ENCODE peak calls at places on chromosomes 13 and 19, in six cellular contexts. B is hypothalamus, L is left cardiac atrium, M is iris pigment epithelial cell, U is germinal center, W is activated gamma-delta T cell treated with Interleukin-2 at 50 U/mL for 16 hours. Q is an unnamed sample.

GRCh38 chr19:43618921-43619261 is 538 bp downstream of the ZNF428 start:
- DNase-seq in M (no peak), L (no peak), U (peak; percentile 66), B (no peak), W (no peak), Q (no peak)

GRCh38 chr13:23752111-23753001 is 136.8 kb downstream of the MIPEP start:
- DNase-seq in M (peak; percentile 59), B (no peak), L (no peak), U (no peak), W (no peak), Q (no peak)

GRCh38 chr19:56170261-56170660 is 5.5 kb upstream of the GALP start:
- DNase-seq in U (no peak), W (no peak), M (peak; percentile 52), L (no peak), B (peak; percentile 14), Q (peak; percentile 85)

GRCh38 chr19:57103573-57104277 is 16.1 kb upstream of the USP29 start:
- DNase-seq in M (peak; percentile 62), L (peak; percentile 49), B (no peak), U (peak; percentile 79), W (peak; percentile 58), Q (peak; percentile 37)

GRCh38 chr13:97114696-97115095 is 107.4 kb upstream of the MBNL2 start:
- DNase-seq in B (no peak), W (no peak), L (no peak), U (no peak), M (no peak), Q (no peak)

GRCh38 chr19:42023121-42023942 is 29.3 kb upstream of the ATP1A3 start:
- DNase-seq in B (no peak), L (no peak), U (peak; percentile 28), M (peak; percentile 24), W (no peak), Q (peak; percentile 9)

GRCh38 chr19:31119951-31120690 is 229.1 kb downstream of the TSHZ3 start:
- DNase-seq in U (no peak), M (no peak), B (no peak), W (no peak), L (no peak), Q (no peak)

GRCh38 chr13:32811297-32811800 is 204.9 kb upstream of the KL start:
- DNase-seq in B (no peak), L (no peak), U (peak; percentile 16), M (no peak), W (no peak), Q (no peak)

GRCh38 chr19:39409886-39410619 is 2.4 kb upstream of the PLEKHG2 start:
- DNase-seq in L (peak; percentile 90), B (peak; percentile 66), M (peak; percentile 79), W (peak; percentile 63), U (peak; percentile 69), Q (peak; percentile 73)

GRCh38 chr19:30877591-30878230 is 471.5 kb downstream of the TSHZ3 start:
- DNase-seq in B (no peak), W (no peak), U (no peak), M (no peak), L (no peak), Q (no peak)

GRCh38 chr13:84192125-84192524 is 309.9 kb upstream of the SLITRK1 start:
- DNase-seq in L (no peak), W (no peak), B (no peak), U (no peak), M (peak; percentile 80), Q (peak; percentile 99)

GRCh38 chr13:102677122-102677521 is 17.7 kb downstream of the METTL21C start:
- DNase-seq in W (no peak), U (no peak), B (no peak), L (no peak), M (no peak), Q (no peak)

GRCh38 chr13:88436974-88437373 is 765.8 kb downstream of the SLITRK5 start:
- DNase-seq in W (no peak), M (no peak), B (no peak), L (no peak), U (no peak), Q (no peak)

GRCh38 chr13:29319451-29319850 is 276.0 kb downstream of the SLC7A1 start:
- DNase-seq in B (no peak), L (no peak), U (no peak), M (no peak), W (no peak), Q (no peak)

GRCh38 chr19:11612816-11613511 is 15.7 kb downstream of the ZNF627 start:
- DNase-seq in U (no peak), B (no peak), W (no peak), L (no peak), M (no peak), Q (no peak)

GRCh38 chr13:111462944-111463343 is 142.5 kb downstream of the TEX29 start:
- DNase-seq in U (no peak), L (no peak), B (no peak), W (no peak), M (no peak), Q (no peak)

GRCh38 chr13:42108217-42108616 is 59.8 kb downstream of the DGKH start:
- DNase-seq in U (no peak), W (no peak), M (no peak), B (no peak), L (no peak), Q (no peak)

GRCh38 chr13:86870388-86870966 is 800.7 kb upstream of the SLITRK5 start:
- DNase-seq in M (peak; percentile 12), U (no peak), L (no peak), W (no peak), B (no peak), Q (peak; percentile 49)

GRCh38 chr19:49447485-49448431 is 3.9 kb downstream of the PIH1D1 start:
- DNase-seq in M (no peak), L (peak; percentile 60), U (peak; percentile 40), B (no peak), W (no peak), Q (no peak)

GRCh38 chr19:492091-492531 is 4.2 kb upstream of the MADCAM1 start:
- DNase-seq in U (no peak), L (peak; percentile 21), M (no peak), B (no peak), W (peak; percentile 34), Q (no peak)

GRCh38 chr13:41515491-41516139 is 58.3 kb downstream of the RGCC start:
- DNase-seq in U (no peak), L (no peak), M (no peak), W (no peak), B (no peak), Q (no peak)

GRCh38 chr13:51923983-51924539 is 62.3 kb downstream of the CCDC70 start:
- DNase-seq in M (no peak), L (no peak), U (no peak), W (no peak), B (no peak), Q (no peak)

GRCh38 chr19:47613165-47614146 is 4.5 kb downstream of the BICRA start:
- DNase-seq in L (no peak), U (no peak), W (no peak), M (peak; percentile 75), B (no peak), Q (peak; percentile 80)

GRCh38 chr19:3100331-3100730 is 6.2 kb downstream of the GNA11 start:
- DNase-seq in W (no peak), M (no peak), L (no peak), U (no peak), B (no peak), Q (no peak)

GRCh38 chr19:15265849-15266248 is 33.6 kb upstream of the EPHX3 start:
- DNase-seq in W (no peak), U (no peak), B (peak; percentile 93), L (peak; percentile 92), M (peak; percentile 90), Q (peak; percentile 96)

GRCh38 chr13:38398810-38399493 is 49.3 kb downstream of the UFM1 start:
- DNase-seq in W (no peak), B (no peak), L (no peak), M (peak; percentile 99), U (no peak), Q (peak; percentile 73)

GRCh38 chr13:107864543-107865460 is 350.5 kb downstream of the LIG4 start:
- DNase-seq in M (peak; percentile 83), U (no peak), B (no peak), L (no peak), W (no peak), Q (peak; percentile 71)

GRCh38 chr19:58513694-58514563 is 2.1 kb upstream of the SLC27A5 start:
- DNase-seq in U (peak; percentile 93), W (peak; percentile 91), L (peak; percentile 92), B (peak; percentile 72), M (peak; percentile 91), Q (peak; percentile 83)

GRCh38 chr19:988510-988909 is 4.4 kb downstream of the WDR18 start:
- DNase-seq in B (no peak), W (no peak), U (no peak), L (no peak), M (no peak), Q (no peak)

GRCh38 chr13:24217601-24218281 is 57.2 kb downstream of the SPATA13 start:
- DNase-seq in L (no peak), W (no peak), B (no peak), M (no peak), U (no peak), Q (peak; percentile 9)

GRCh38 chr19:3852614-3853254 is 16.1 kb downstream of the ZFR2 start:
- DNase-seq in B (no peak), L (no peak), M (peak; percentile 78), W (peak; percentile 58), U (no peak), Q (peak; percentile 86)

GRCh38 chr13:50843256-50844043 is at the start of gene DLEU7:
- DNase-seq in L (peak; percentile 22), W (no peak), U (peak; percentile 6), B (no peak), M (no peak), Q (peak; percentile 4)

GRCh38 chr19:10508707-10509106 is 5.6 kb upstream of the KEAP1 start:
- DNase-seq in B (no peak), M (no peak), U (no peak), L (no peak), W (no peak), Q (no peak)